ENCODE peak calls at places on chromosome 15, in six cellular contexts. One of them, this sample, is unnamed.

GRCh38 chr15:52143862-52144261 is 31.3 kb upstream of the BCL2L10 start:
- DNase-seq in psoas muscle: no peak
- DNase-seq in dorsolateral prefrontal cortex: no peak
- DNase-seq in foreskin fibroblast: peak; percentile 68
- DNase-seq in GM20000: no peak
- DNase-seq in fibroblast of lung: peak; percentile 41
- DNase-seq in this sample: no peak

GRCh38 chr15:48632651-48633050 is 12.9 kb downstream of the FBN1 start:
- DNase-seq in psoas muscle: no peak
- DNase-seq in foreskin fibroblast: no peak
- DNase-seq in dorsolateral prefrontal cortex: no peak
- DNase-seq in fibroblast of lung: no peak
- DNase-seq in GM20000: no peak
- DNase-seq in this sample: no peak

GRCh38 chr15:89666858-89667705 is 11.8 kb upstream of the KIF7 start:
- DNase-seq in psoas muscle: no peak
- DNase-seq in fibroblast of lung: no peak
- DNase-seq in dorsolateral prefrontal cortex: no peak
- DNase-seq in GM20000: no peak
- DNase-seq in foreskin fibroblast: no peak
- DNase-seq in this sample: no peak

GRCh38 chr15:88834211-88834812 is 31.1 kb downstream of the ACAN start:
- DNase-seq in psoas muscle: peak; percentile 58
- DNase-seq in fibroblast of lung: peak; percentile 50
- DNase-seq in dorsolateral prefrontal cortex: peak; percentile 59
- DNase-seq in GM20000: peak; percentile 38
- DNase-seq in foreskin fibroblast: peak; percentile 27
- DNase-seq in this sample: peak; percentile 62

GRCh38 chr15:64749167-64749566 is 26.2 kb downstream of the RBPMS2 start:
- DNase-seq in foreskin fibroblast: peak; percentile 59
- DNase-seq in dorsolateral prefrontal cortex: no peak
- DNase-seq in GM20000: no peak
- DNase-seq in fibroblast of lung: peak; percentile 14
- DNase-seq in psoas muscle: peak; percentile 88
- DNase-seq in this sample: no peak

GRCh38 chr15:100112061-100112420 is 229.7 kb downstream of the ADAMTS17 start:
- DNase-seq in foreskin fibroblast: no peak
- DNase-seq in dorsolateral prefrontal cortex: peak; percentile 23
- DNase-seq in GM20000: no peak
- DNase-seq in psoas muscle: no peak
- DNase-seq in fibroblast of lung: no peak
- DNase-seq in this sample: no peak

GRCh38 chr15:63979227-63979793 is 67.0 kb downstream of the DAPK2 start:
- DNase-seq in psoas muscle: no peak
- DNase-seq in GM20000: no peak
- DNase-seq in fibroblast of lung: no peak
- DNase-seq in foreskin fibroblast: no peak
- DNase-seq in dorsolateral prefrontal cortex: no peak
- DNase-seq in this sample: no peak

GRCh38 chr15:39358441-39359041 is 222.3 kb upstream of the THBS1 start:
- DNase-seq in psoas muscle: no peak
- DNase-seq in GM20000: no peak
- DNase-seq in foreskin fibroblast: no peak
- DNase-seq in dorsolateral prefrontal cortex: no peak
- DNase-seq in fibroblast of lung: peak; percentile 61
- DNase-seq in this sample: no peak

GRCh38 chr15:45157974-45158373 is 28.2 kb downstream of the DUOX1 start:
- DNase-seq in GM20000: no peak
- DNase-seq in fibroblast of lung: peak; percentile 69
- DNase-seq in psoas muscle: no peak
- DNase-seq in foreskin fibroblast: peak; percentile 71
- DNase-seq in dorsolateral prefrontal cortex: peak; percentile 78
- DNase-seq in this sample: no peak

GRCh38 chr15:32885711-32886110 is 167.9 kb downstream of the GREM1 start:
- DNase-seq in fibroblast of lung: no peak
- DNase-seq in dorsolateral prefrontal cortex: no peak
- DNase-seq in foreskin fibroblast: no peak
- DNase-seq in GM20000: no peak
- DNase-seq in psoas muscle: no peak
- DNase-seq in this sample: no peak

GRCh38 chr15:47937834-47938233 is 183.0 kb upstream of the SLC24A5 start:
- DNase-seq in foreskin fibroblast: no peak
- DNase-seq in GM20000: no peak
- DNase-seq in dorsolateral prefrontal cortex: no peak
- DNase-seq in fibroblast of lung: no peak
- DNase-seq in psoas muscle: no peak
- DNase-seq in this sample: no peak

GRCh38 chr15:64461577-64462162 is 1.3 kb downstream of the ZNF609 start:
- DNase-seq in fibroblast of lung: peak; percentile 32
- DNase-seq in GM20000: peak; percentile 50
- DNase-seq in psoas muscle: no peak
- DNase-seq in dorsolateral prefrontal cortex: peak; percentile 35
- DNase-seq in foreskin fibroblast: no peak
- DNase-seq in this sample: peak; percentile 20

GRCh38 chr15:51336011-51336410 is 2.4 kb downstream of the CYP19A1 start:
- DNase-seq in dorsolateral prefrontal cortex: no peak
- DNase-seq in psoas muscle: no peak
- DNase-seq in foreskin fibroblast: no peak
- DNase-seq in fibroblast of lung: no peak
- DNase-seq in GM20000: no peak
- DNase-seq in this sample: no peak

GRCh38 chr15:39213385-39213840 is 367.5 kb upstream of the THBS1 start:
- DNase-seq in fibroblast of lung: peak; percentile 88
- DNase-seq in foreskin fibroblast: peak; percentile 66
- DNase-seq in GM20000: no peak
- DNase-seq in psoas muscle: no peak
- DNase-seq in dorsolateral prefrontal cortex: no peak
- DNase-seq in this sample: peak; percentile 18

GRCh38 chr15:68646751-68647150 is 68.0 kb downstream of the CORO2B start:
- DNase-seq in GM20000: no peak
- DNase-seq in foreskin fibroblast: no peak
- DNase-seq in psoas muscle: no peak
- DNase-seq in fibroblast of lung: no peak
- DNase-seq in dorsolateral prefrontal cortex: no peak
- DNase-seq in this sample: no peak

GRCh38 chr15:89680282-89680873 is 1.2 kb upstream of the PLIN1 start:
- DNase-seq in psoas muscle: peak; percentile 68
- DNase-seq in GM20000: no peak
- DNase-seq in foreskin fibroblast: peak; percentile 79
- DNase-seq in fibroblast of lung: peak; percentile 97
- DNase-seq in dorsolateral prefrontal cortex: no peak
- DNase-seq in this sample: no peak

GRCh38 chr15:75455424-75455981 is 4.0 kb upstream of the SIN3A start:
- DNase-seq in fibroblast of lung: peak; percentile 67
- DNase-seq in dorsolateral prefrontal cortex: peak; percentile 84
- DNase-seq in GM20000: peak; percentile 88
- DNase-seq in psoas muscle: peak; percentile 90
- DNase-seq in foreskin fibroblast: peak; percentile 83
- DNase-seq in this sample: peak; percentile 89

GRCh38 chr15:75732206-75732808 is 19.7 kb upstream of the CSPG4 start:
- DNase-seq in GM20000: no peak
- DNase-seq in dorsolateral prefrontal cortex: no peak
- DNase-seq in foreskin fibroblast: no peak
- DNase-seq in fibroblast of lung: no peak
- DNase-seq in psoas muscle: no peak
- DNase-seq in this sample: no peak

GRCh38 chr15:58447244-58448010 is 15.6 kb downstream of the LIPC start:
- DNase-seq in psoas muscle: no peak
- DNase-seq in foreskin fibroblast: peak; percentile 74
- DNase-seq in GM20000: no peak
- DNase-seq in dorsolateral prefrontal cortex: no peak
- DNase-seq in fibroblast of lung: peak; percentile 67
- DNase-seq in this sample: no peak

GRCh38 chr15:49675051-49675450 is 54.2 kb downstream of the DTWD1 start:
- DNase-seq in psoas muscle: no peak
- DNase-seq in foreskin fibroblast: peak; percentile 78
- DNase-seq in GM20000: no peak
- DNase-seq in fibroblast of lung: peak; percentile 58
- DNase-seq in dorsolateral prefrontal cortex: no peak
- DNase-seq in this sample: no peak

GRCh38 chr15:74134387-74135027 is 4.1 kb downstream of the ISLR2 start:
- DNase-seq in foreskin fibroblast: peak; percentile 43
- DNase-seq in dorsolateral prefrontal cortex: no peak
- DNase-seq in GM20000: peak; percentile 70
- DNase-seq in psoas muscle: peak; percentile 78
- DNase-seq in fibroblast of lung: peak; percentile 50
- DNase-seq in this sample: peak; percentile 73

GRCh38 chr15:31574761-31575160 is 248.1 kb downstream of the KLF13 start:
- DNase-seq in foreskin fibroblast: no peak
- DNase-seq in fibroblast of lung: no peak
- DNase-seq in GM20000: no peak
- DNase-seq in dorsolateral prefrontal cortex: no peak
- DNase-seq in psoas muscle: no peak
- DNase-seq in this sample: no peak

GRCh38 chr15:83327041-83327440 is 42.6 kb upstream of the BNC1 start:
- DNase-seq in foreskin fibroblast: no peak
- DNase-seq in dorsolateral prefrontal cortex: no peak
- DNase-seq in GM20000: no peak
- DNase-seq in fibroblast of lung: no peak
- DNase-seq in psoas muscle: no peak
- DNase-seq in this sample: no peak

GRCh38 chr15:98713585-98714001 is 65.3 kb downstream of the IGF1R start:
- DNase-seq in GM20000: no peak
- DNase-seq in foreskin fibroblast: peak; percentile 13
- DNase-seq in psoas muscle: no peak
- DNase-seq in fibroblast of lung: no peak
- DNase-seq in dorsolateral prefrontal cortex: no peak
- DNase-seq in this sample: no peak

GRCh38 chr15:31371520-31372240 is 45.0 kb downstream of the KLF13 start:
- DNase-seq in psoas muscle: peak; percentile 56
- DNase-seq in foreskin fibroblast: no peak
- DNase-seq in GM20000: peak; percentile 18
- DNase-seq in dorsolateral prefrontal cortex: no peak
- DNase-seq in fibroblast of lung: no peak
- DNase-seq in this sample: no peak

GRCh38 chr15:28132524-28133275 is 33.6 kb upstream of the OCA2 start:
- DNase-seq in dorsolateral prefrontal cortex: no peak
- DNase-seq in GM20000: no peak
- DNase-seq in fibroblast of lung: peak; percentile 65
- DNase-seq in foreskin fibroblast: peak; percentile 61
- DNase-seq in psoas muscle: no peak
- DNase-seq in this sample: no peak

GRCh38 chr15:42387603-42388002 is 28.3 kb downstream of the CAPN3 start:
- DNase-seq in foreskin fibroblast: no peak
- DNase-seq in GM20000: no peak
- DNase-seq in dorsolateral prefrontal cortex: no peak
- DNase-seq in fibroblast of lung: no peak
- DNase-seq in psoas muscle: no peak
- DNase-seq in this sample: no peak

GRCh38 chr15:42384597-42384996 is 25.3 kb downstream of the CAPN3 start:
- DNase-seq in GM20000: no peak
- DNase-seq in fibroblast of lung: no peak
- DNase-seq in dorsolateral prefrontal cortex: no peak
- DNase-seq in foreskin fibroblast: no peak
- DNase-seq in psoas muscle: no peak
- DNase-seq in this sample: no peak

GRCh38 chr15:42385980-42386695 is 26.8 kb downstream of the CAPN3 start:
- DNase-seq in GM20000: no peak
- DNase-seq in dorsolateral prefrontal cortex: no peak
- DNase-seq in psoas muscle: no peak
- DNase-seq in fibroblast of lung: no peak
- DNase-seq in foreskin fibroblast: no peak
- DNase-seq in this sample: no peak

DNA sequence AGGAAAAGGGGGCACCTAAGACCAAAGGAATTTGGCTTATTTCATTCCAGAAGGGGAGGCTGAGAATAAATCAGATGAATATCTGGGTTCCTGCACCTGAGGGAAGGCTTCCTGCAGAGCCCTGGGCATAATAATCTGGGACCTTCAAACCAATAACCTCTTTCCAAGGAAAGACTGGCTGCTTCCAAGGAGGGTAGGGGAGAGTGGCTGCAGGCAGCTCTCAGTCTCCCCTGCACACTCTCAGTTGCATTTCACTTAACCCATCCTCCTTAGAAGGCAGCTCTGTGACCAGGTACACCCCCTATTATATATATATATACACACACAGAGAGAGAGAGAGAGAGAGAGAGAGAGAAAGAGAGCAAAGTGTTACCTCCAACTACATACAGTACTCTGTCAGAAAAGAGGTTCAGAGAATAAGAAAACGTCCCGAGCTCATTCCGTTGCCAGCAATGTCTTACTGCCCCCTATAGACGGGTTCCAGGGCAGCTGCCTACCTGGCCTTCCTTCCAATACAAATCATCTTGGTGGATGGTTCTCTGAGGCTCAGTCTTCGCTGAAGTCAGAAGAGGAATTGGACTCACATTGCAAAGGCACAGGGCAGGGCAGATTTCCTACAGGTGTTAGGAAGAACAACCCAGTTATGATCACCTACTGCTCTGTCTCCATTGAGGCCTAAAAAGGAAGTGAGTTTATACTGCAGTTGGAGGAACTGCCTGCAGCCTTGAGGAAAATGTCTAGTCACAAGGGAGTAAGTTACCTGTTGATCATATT is 26.1 kb downstream of the CAPN3 start:
- DNase-seq in fibroblast of lung: peak; percentile 55
- DNase-seq in psoas muscle: no peak
- DNase-seq in GM20000: peak; percentile 52
- DNase-seq in foreskin fibroblast: peak; percentile 28
- DNase-seq in dorsolateral prefrontal cortex: no peak
- DNase-seq in this sample: peak; percentile 54
- TF ChIP-seq CTCF in fibroblast of lung: peak; percentile 87
- TF ChIP-seq CTCF in psoas muscle: peak; percentile 66
- TF ChIP-seq CTCF in GM20000: peak; percentile 39
- TF ChIP-seq CTCF in foreskin fibroblast: peak; percentile 73
- TF ChIP-seq CTCF in dorsolateral prefrontal cortex: peak; percentile 50
- TF ChIP-seq CTCF in this sample: peak; percentile 70

GRCh38 chr15:65962187-65962586 is 92.9 kb downstream of the RAB11A start:
- DNase-seq in dorsolateral prefrontal cortex: no peak
- DNase-seq in GM20000: no peak
- DNase-seq in psoas muscle: no peak
- DNase-seq in fibroblast of lung: no peak
- DNase-seq in foreskin fibroblast: no peak
- DNase-seq in this sample: no peak
- TF ChIP-seq CTCF in dorsolateral prefrontal cortex: peak; percentile 12
- TF ChIP-seq CTCF in GM20000: no peak
- TF ChIP-seq CTCF in psoas muscle: peak; percentile 4
- TF ChIP-seq CTCF in fibroblast of lung: no peak
- TF ChIP-seq CTCF in foreskin fibroblast: no peak
- TF ChIP-seq CTCF in this sample: no peak

GRCh38 chr15:56295433-56295832 is 51.8 kb upstream of the RFX7 start:
- DNase-seq in foreskin fibroblast: no peak
- DNase-seq in GM20000: no peak
- DNase-seq in dorsolateral prefrontal cortex: no peak
- DNase-seq in fibroblast of lung: no peak
- DNase-seq in psoas muscle: no peak
- DNase-seq in this sample: no peak
- TF ChIP-seq CTCF in foreskin fibroblast: no peak
- TF ChIP-seq CTCF in GM20000: no peak
- TF ChIP-seq CTCF in dorsolateral prefrontal cortex: no peak
- TF ChIP-seq CTCF in fibroblast of lung: no peak
- TF ChIP-seq CTCF in psoas muscle: no peak
- TF ChIP-seq CTCF in this sample: no peak

DNA sequence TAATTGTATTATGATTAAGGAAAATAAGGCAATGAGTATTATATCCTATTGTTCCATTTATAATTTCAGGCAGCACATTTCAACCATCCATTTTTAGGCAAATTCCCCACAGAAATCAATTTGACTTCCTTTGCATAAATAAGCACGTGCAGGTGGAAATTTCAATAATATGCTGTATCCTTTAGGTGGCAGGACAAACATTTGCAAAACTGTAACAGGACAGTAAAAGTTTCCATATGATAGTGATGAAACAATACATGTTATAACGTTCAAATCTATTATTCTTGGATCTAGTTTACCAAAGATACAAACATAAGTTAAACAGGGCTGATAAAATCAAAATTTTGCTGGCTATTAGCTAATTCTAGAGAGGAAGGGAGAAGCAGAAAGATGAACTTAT is 8.5 kb downstream of the UACA start:
- DNase-seq in psoas muscle: no peak
- DNase-seq in foreskin fibroblast: no peak
- DNase-seq in GM20000: no peak
- DNase-seq in fibroblast of lung: no peak
- DNase-seq in dorsolateral prefrontal cortex: no peak
- DNase-seq in this sample: no peak
- TF ChIP-seq CTCF in psoas muscle: no peak
- TF ChIP-seq CTCF in foreskin fibroblast: no peak
- TF ChIP-seq CTCF in GM20000: no peak
- TF ChIP-seq CTCF in fibroblast of lung: no peak
- TF ChIP-seq CTCF in dorsolateral prefrontal cortex: no peak
- TF ChIP-seq CTCF in this sample: no peak

This sample was measured in nephron progenitor cell.